ENCODE peak calls at places on chromosome 12, in six cellular contexts. O is pancreas, C is Right ventricle myocardium superior, G is left lung, F is left colon, V is RWPE2. D is an unnamed sample.

GRCh38 chr12:30792648-30793499 is 38.1 kb upstream of the CAPRIN2 start:
- ATAC-seq in O (no peak), C (no peak), G (no peak), F (no peak), V (peak; percentile 15), D (no peak)

GRCh38 chr12:50441763-50442162 is 41.1 kb downstream of the LARP4 start:
- ATAC-seq in O (no peak), C (no peak), G (no peak), F (no peak), V (no peak), D (no peak)

GRCh38 chr12:131735153-131735456 is 24.2 kb downstream of the SFSWAP start:
- ATAC-seq in O (no peak), C (no peak), G (no peak), F (no peak), V (no peak), D (no peak)

GRCh38 chr12:20368653-20369163 is 371 bp downstream of the PDE3A start:
- ATAC-seq in O (peak; percentile 51), C (peak; percentile 45), G (peak; percentile 61), F (peak; percentile 24), V (peak; percentile 16), D (peak; percentile 60)

GRCh38 chr12:52805000-52805399 is 8.9 kb downstream of the KRT4 start:
- ATAC-seq in O (no peak), C (no peak), G (no peak), F (no peak), V (no peak), D (no peak)

GRCh38 chr12:94769040-94769420 is 118.7 kb upstream of the TMCC3 start:
- ATAC-seq in O (no peak), C (no peak), G (no peak), F (peak; percentile 88), V (no peak), D (no peak)

GRCh38 chr12:29656762-29657538 is 126.8 kb downstream of the TMTC1 start:
- ATAC-seq in O (no peak), C (peak; percentile 67), G (no peak), F (no peak), V (no peak), D (no peak)

GRCh38 chr12:127272864-127273263 is 994.1 kb upstream of the TMEM132C start:
- ATAC-seq in O (no peak), C (no peak), G (no peak), F (no peak), V (peak; percentile 59), D (no peak)

GRCh38 chr12:91990525-91990924 is 155.1 kb downstream of the BTG1 start:
- ATAC-seq in O (no peak), C (no peak), G (no peak), F (no peak), V (no peak), D (no peak)

GRCh38 chr12:53052419-53053222 is 2.8 kb downstream of the TNS2 start:
- ATAC-seq in O (peak; percentile 39), C (peak; percentile 28), G (peak; percentile 29), F (peak; percentile 42), V (peak; percentile 6), D (peak; percentile 23)

GRCh38 chr12:27015730-27016076 is 1.5 kb upstream of the TM7SF3 start:
- ATAC-seq in O (no peak), C (no peak), G (no peak), F (peak; percentile 7), V (no peak), D (peak; percentile 18)

GRCh38 chr12:25752910-25753309 is 199.8 kb upstream of the LMNTD1 start:
- ATAC-seq in O (no peak), C (no peak), G (no peak), F (no peak), V (no peak), D (no peak)

GRCh38 chr12:82479511-82479910 is 121.2 kb downstream of the METTL25 start:
- ATAC-seq in O (no peak), C (no peak), G (no peak), F (no peak), V (peak; percentile 67), D (peak; percentile 78)

D was measured in SK-N-SH treated with all-trans-retinoic acid at 6 μM for 48 hours.